ENCODE peak calls at places on chromosomes 16 and 17, in eight cellular contexts. U, P, Z, C, L, R, V and D are unnamed samples.

GRCh38 chr16:4404247-4404966 is 12.0 kb downstream of the CORO7 start:
- DNase-seq in C (no peak), U (no peak), P (no peak), L (no peak), R (no peak), V (no peak), Z (peak), D (peak)

GRCh38 chr17:2171725-2172446 is 117.0 kb downstream of the HIC1 start:
- DNase-seq in U (no peak), Z (no peak), P (no peak), L (no peak), V (no peak), C (peak), R (no peak), D (peak)

GRCh38 chr16:58843675-58844074 is 109.6 kb upstream of the GOT2 start:
- DNase-seq in C (peak), Z (no peak), L (no peak), U (no peak), P (no peak), R (no peak), V (no peak), D (peak)

GRCh38 chr17:4944163-4944553 is 4.1 kb downstream of the RNF167 start:
- DNase-seq in V (no peak), C (no peak), L (peak), R (no peak), U (no peak), P (no peak), Z (peak), D (no peak)

GRCh38 chr16:64184156-64184555 is 937.7 kb downstream of the CDH11 start:
- DNase-seq in P (no peak), C (no peak), U (no peak), L (no peak), R (no peak), V (no peak), Z (no peak), D (no peak)

GRCh38 chr16:87653234-87653633 is 50.9 kb downstream of the JPH3 start:
- DNase-seq in P (no peak), R (no peak), U (no peak), V (no peak), L (no peak), Z (no peak), C (no peak), D (peak)

GRCh38 chr17:13640559-13640958 is 38.8 kb upstream of the HS3ST3A1 start:
- DNase-seq in C (no peak), U (no peak), P (no peak), Z (no peak), V (no peak), R (no peak), L (no peak), D (no peak)

GRCh38 chr17:38585056-38585804 is 20.5 kb downstream of the SRCIN1 start:
- DNase-seq in L (no peak), P (no peak), R (no peak), C (peak), U (no peak), V (no peak), Z (no peak), D (no peak)